ENCODE peak calls at places on chromosomes 16 and 17, in four cellular contexts. N is endothelial cell, Q is NCI-H774, O is lower leg skin. P is an unnamed sample.

GRCh38 chr17:59046192-59046591 is 60.5 kb downstream of the TRIM37 start:
- DNase-seq in O (no peak), N (no peak), Q (no peak), P (no peak)

GRCh38 chr17:7572588-7573323 is 6.7 kb upstream of the CD68 start:
- DNase-seq in Q (peak), N (peak), O (peak), P (peak)

GRCh38 chr16:77789085-77789611 is 784 bp downstream of the VAT1L start:
- DNase-seq in Q (no peak), O (no peak), N (no peak), P (no peak)

GRCh38 chr16:83973077-83973476 is 5.0 kb downstream of the NECAB2 start:
- DNase-seq in Q (no peak), O (no peak), N (no peak), P (no peak)

GRCh38 chr17:29291163-29291752 is 2.7 kb downstream of the NUFIP2 start:
- DNase-seq in N (peak), Q (peak), O (peak), P (peak)

GRCh38 chr17:55570360-55570759 is 59.1 kb upstream of the SMIM36 start:
- DNase-seq in N (no peak), Q (no peak), O (no peak), P (no peak)

GRCh38 chr17:72151565-72152391 is 31.0 kb downstream of the SOX9 start:
- DNase-seq in N (no peak), Q (peak), O (peak), P (no peak)

GRCh38 chr17:79126139-79126538 is 51.5 kb downstream of the ENGASE start:
- DNase-seq in N (no peak), O (no peak), Q (no peak), P (no peak)

GRCh38 chr16:85573696-85574641 is 39.2 kb upstream of the GSE1 start:
- DNase-seq in N (no peak), Q (no peak), O (no peak), P (no peak)

GRCh38 chr16:31132303-31132978 is 3.1 kb downstream of the PRSS8 start:
- DNase-seq in Q (no peak), O (no peak), N (no peak), P (no peak)

GRCh38 chr16:89246903-89247733 is 29.6 kb downstream of the ZNF778 start:
- DNase-seq in Q (peak), O (peak), N (peak), P (peak)

GRCh38 chr17:74426551-74427047 is 5.3 kb upstream of the GPRC5C start:
- DNase-seq in O (no peak), Q (no peak), N (no peak), P (no peak)

GRCh38 chr16:56608043-56608875 is at the start of gene MT2A:
- DNase-seq in O (peak), N (peak), Q (peak), P (peak)

GRCh38 chr17:28524476-28525415 is 18.6 kb downstream of the FOXN1 start:
- DNase-seq in N (no peak), O (no peak), Q (no peak), P (no peak)

GRCh38 chr17:80099291-80100034 is 1.9 kb upstream of the GAA start:
- DNase-seq in Q (no peak), O (no peak), N (no peak), P (no peak)

GRCh38 chr17:83203472-83204221 is 124.2 kb downstream of the METRNL start:
- DNase-seq in N (no peak), O (peak), Q (no peak), P (no peak)

GRCh38 chr16:68362952-68363846 is 52.4 kb downstream of the PRMT7 start:
- DNase-seq in O (no peak), Q (no peak), N (no peak), P (no peak)

GRCh38 chr17:16352303-16352837 is 899 bp downstream of the CENPV start:
- DNase-seq in Q (peak), N (peak), O (no peak), P (peak)

GRCh38 chr17:47687328-47687690 is 6.7 kb upstream of the TBKBP1 start:
- DNase-seq in N (no peak), O (no peak), Q (no peak), P (no peak)

GRCh38 chr17:83136156-83136555 is 56.7 kb downstream of the METRNL start:
- DNase-seq in N (no peak), O (no peak), Q (no peak), P (no peak)

GRCh38 chr17:12627177-12627629 is 38.5 kb upstream of the MYOCD start:
- DNase-seq in N (no peak), O (no peak), Q (no peak), P (no peak)

P was measured in NCI-H1436.